ENCODE peak calls at places on chromosomes 5 and 9, in nine cellular contexts. P is Peyer's patch; S is AG09309; J is globus pallidus; U is H1; N is activated CD4-positive, alpha-beta T cell treated with anti-CD3 and anti-CD28 coated beads, Interleukin-2, amount 50 U/mL, for 1 hour; D is stimulated activated naive CD8-positive, alpha-beta T cell treated with anti-CD3 and anti-CD28 coated beads, Interleukin-15, amount 100 ng/mL, for 72 hours; M is fibroblast of villous mesenchyme; B is psoas muscle. O is an unnamed sample.

GRCh38 chr9:106307670-106308069 is 555.3 kb upstream of the ZNF462 start:
- DNase-seq in S (no peak), J (no peak), U (no peak), N (no peak), D (no peak), B (no peak), P (no peak), M (no peak), O (no peak)

GRCh38 chr9:129394011-129394919 is 216.2 kb upstream of the IER5L start:
- DNase-seq in M (no peak), B (peak), J (no peak), P (peak), D (no peak), N (no peak), U (no peak), S (no peak), O (no peak)

GRCh38 chr9:70490478-70490877 is 76.0 kb upstream of the KLF9 start:
- DNase-seq in U (no peak), B (no peak), S (no peak), N (no peak), D (no peak), M (no peak), P (no peak), J (no peak), O (no peak)

GRCh38 chr5:175652741-175653663 is 4.9 kb upstream of the HRH2 start:
- DNase-seq in U (no peak), M (no peak), J (no peak), S (peak), P (no peak), B (no peak), N (peak), D (peak), O (no peak)

GRCh38 chr9:119818726-119819435 is 449.6 kb upstream of the BRINP1 start:
- DNase-seq in P (no peak), N (no peak), B (no peak), M (no peak), U (no peak), S (no peak), J (no peak), D (no peak), O (no peak)

GRCh38 chr9:110650991-110651411 is 17.6 kb upstream of the MUSK start:
- DNase-seq in S (peak), J (peak), P (no peak), N (no peak), D (no peak), M (peak), U (no peak), B (no peak), O (peak)

GRCh38 chr9:112050544-112051475 is 124.3 kb downstream of the SUSD1 start:
- DNase-seq in B (peak), P (no peak), S (peak), J (no peak), N (no peak), M (peak), D (no peak), U (no peak), O (peak)

GRCh38 chr9:136220017-136220729 is 15.2 kb upstream of the LHX3 start:
- DNase-seq in U (no peak), J (no peak), N (peak), M (peak), D (no peak), S (no peak), B (no peak), P (no peak), O (no peak)

GRCh38 chr9:100992632-100993031 is 35.9 kb upstream of the PLPPR1 start:
- DNase-seq in S (no peak), M (no peak), D (no peak), J (no peak), P (no peak), N (no peak), B (no peak), U (no peak), O (no peak)

GRCh38 chr9:2234371-2234893 is 219.3 kb downstream of the SMARCA2 start:
- DNase-seq in P (no peak), B (no peak), S (no peak), U (no peak), D (no peak), N (no peak), J (no peak), M (peak), O (no peak)

O was measured in fibroblast of gingiva.